ENCODE peak calls at places on chromosome 12, in six cellular contexts. K is CD8-positive, alpha-beta memory T cell; B is effector memory CD4-positive, alpha-beta T cell; Y is psoas muscle; E is SJCRH30; S is uterus. L is an unnamed sample.

GRCh38 chr12:93573552-93574223 is 1.2 kb downstream of the SOCS2 start:
- DNase-seq in K (no peak), B (no peak), Y (no peak), E (no peak), S (peak; percentile 62), L (no peak)

GRCh38 chr12:52903285-52903854 is 1.5 kb downstream of the KRT8 start:
- DNase-seq in K (peak; percentile 48), B (no peak), Y (peak; percentile 77), E (peak; percentile 78), S (peak; percentile 67), L (peak; percentile 23)

GRCh38 chr12:124625867-124626675 is 58.7 kb upstream of the NCOR2 start:
- DNase-seq in K (no peak), B (no peak), Y (peak; percentile 92), E (peak; percentile 80), S (peak; percentile 81), L (no peak)

GRCh38 chr12:40215977-40216376 is 8.8 kb upstream of the LRRK2 start:
- DNase-seq in K (no peak), B (no peak), Y (no peak), E (no peak), S (no peak), L (no peak)

GRCh38 chr12:126030573-126030972 is 965.3 kb downstream of the AACS start:
- DNase-seq in K (no peak), B (no peak), Y (no peak), E (no peak), S (no peak), L (no peak)

GRCh38 chr12:49664591-49665146 is 41.3 kb downstream of the PRPF40B start:
- DNase-seq in K (no peak), B (no peak), Y (no peak), E (peak; percentile 68), S (no peak), L (no peak)

GRCh38 chr12:88952543-88952942 is 372.3 kb upstream of the KITLG start:
- DNase-seq in K (no peak), B (no peak), Y (no peak), E (peak; percentile 47), S (no peak), L (no peak)

GRCh38 chr12:65720739-65721138 is 103.5 kb upstream of the HMGA2 start:
- DNase-seq in K (no peak), B (no peak), Y (no peak), E (no peak), S (no peak), L (no peak)

GRCh38 chr12:85424581-85425348 is 144.7 kb downstream of the ALX1 start:
- DNase-seq in K (no peak), B (no peak), Y (no peak), E (no peak), S (no peak), L (no peak)

GRCh38 chr12:138898-139534 is 72.4 kb downstream of the IQSEC3 start:
- DNase-seq in K (no peak), B (no peak), Y (no peak), E (no peak), S (no peak), L (no peak)

GRCh38 chr12:128823216-128823915 is 392 bp downstream of the SLC15A4 start:
- DNase-seq in K (no peak), B (peak; percentile 2), Y (peak; percentile 63), E (no peak), S (peak; percentile 24), L (peak; percentile 6)

GRCh38 chr12:117076410-117077372 is 22.5 kb downstream of the TESC start:
- DNase-seq in K (no peak), B (no peak), Y (no peak), E (no peak), S (no peak), L (no peak)

GRCh38 chr12:95614384-95614982 is 63.2 kb upstream of the USP44 start:
- DNase-seq in K (no peak), B (no peak), Y (no peak), E (no peak), S (no peak), L (no peak)

GRCh38 chr12:121748571-121749265 is 36.2 kb downstream of the TMEM120B start:
- DNase-seq in K (no peak), B (no peak), Y (no peak), E (no peak), S (peak; percentile 82), L (no peak)

GRCh38 chr12:91931110-91931509 is 214.5 kb downstream of the BTG1 start:
- DNase-seq in K (no peak), B (no peak), Y (no peak), E (peak; percentile 18), S (peak; percentile 36), L (no peak)

GRCh38 chr12:64660237-64661018 is 50.1 kb downstream of the RASSF3 start:
- DNase-seq in K (no peak), B (no peak), Y (no peak), E (no peak), S (no peak), L (no peak)

GRCh38 chr12:107645630-107646333 is 39.8 kb upstream of the PWP1 start:
- DNase-seq in K (no peak), B (no peak), Y (peak; percentile 57), E (peak; percentile 58), S (peak; percentile 17), L (no peak)

GRCh38 chr12:64039285-64039871 is 182.7 kb downstream of the KICS2 start:
- DNase-seq in K (no peak), B (no peak), Y (no peak), E (peak; percentile 27), S (no peak), L (no peak)

GRCh38 chr12:73950506-73950905 is 587.1 kb upstream of the ATXN7L3B start:
- DNase-seq in K (no peak), B (no peak), Y (no peak), E (no peak), S (no peak), L (no peak)

GRCh38 chr12:85036241-85036707 is at the start of the genes LRRIQ1 and TSPAN19:
- DNase-seq in K (peak; percentile 1), B (no peak), Y (peak; percentile 54), E (peak; percentile 96), S (peak; percentile 71), L (peak; percentile 6)

GRCh38 chr12:81083906-81084513 is 6.1 kb downstream of the ACSS3 start:
- DNase-seq in K (no peak), B (no peak), Y (no peak), E (no peak), S (peak; percentile 34), L (no peak)

GRCh38 chr12:62292761-62293446 is 32.7 kb downstream of the USP15 start:
- DNase-seq in K (no peak), B (no peak), Y (no peak), E (no peak), S (no peak), L (no peak)

GRCh38 chr12:54032627-54033100 is at the start of gene HOXC5:
- DNase-seq in K (peak; percentile 61), B (peak; percentile 26), Y (peak; percentile 82), E (peak; percentile 84), S (peak; percentile 62), L (no peak)

GRCh38 chr12:117020536-117021220 is 78.5 kb downstream of the TESC start:
- DNase-seq in K (no peak), B (no peak), Y (no peak), E (no peak), S (no peak), L (no peak)

GRCh38 chr12:132196038-132196872 is 52.0 kb downstream of the NOC4L start:
- DNase-seq in K (no peak), B (no peak), Y (no peak), E (no peak), S (no peak), L (no peak)

GRCh38 chr12:108580531-108580930 is 17.4 kb downstream of the TMEM119 start:
- DNase-seq in K (no peak), B (no peak), Y (no peak), E (no peak), S (peak; percentile 54), L (no peak)

GRCh38 chr12:98372340-98373018 is 142.9 kb upstream of the TMPO start:
- DNase-seq in K (no peak), B (no peak), Y (no peak), E (no peak), S (no peak), L (no peak)

GRCh38 chr12:113063396-113064350 is 7.1 kb downstream of the DTX1 start:
- DNase-seq in K (no peak), B (no peak), Y (no peak), E (no peak), S (no peak), L (no peak)

DNA sequence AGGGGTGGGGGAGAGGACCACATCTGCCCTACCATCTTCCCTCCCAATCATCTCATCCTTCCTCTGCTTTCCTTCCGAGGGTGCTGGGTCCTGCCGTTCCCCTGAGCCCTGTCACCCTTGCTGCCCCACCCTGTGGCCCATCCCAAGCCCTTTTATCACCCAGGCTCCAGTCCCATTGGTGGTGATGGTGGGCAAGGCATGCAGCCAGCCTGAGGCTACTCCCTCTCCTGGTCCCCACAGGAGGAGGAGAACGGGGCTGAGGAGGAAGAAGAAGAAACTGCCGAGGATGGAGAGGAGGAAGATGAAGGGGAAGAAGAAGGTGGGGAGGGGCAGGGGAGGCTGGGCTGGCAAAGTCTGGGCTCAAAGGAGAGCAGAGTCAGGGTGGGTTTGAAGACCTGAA is 2.6 kb upstream of the LAG3 start:
- DNase-seq in K (no peak), B (no peak), Y (no peak), E (no peak), S (no peak), L (no peak)
- H3K27ac ChIP-seq in K (no peak overlapping the region), B (no peak overlapping the region), Y (no peak overlapping the region), E (no peak overlapping the region), S (peak overlapping the region; percentile 74), L (no peak overlapping the region)

GRCh38 chr12:70837026-70837425 is 83.5 kb downstream of the PTPRR start:
- DNase-seq in K (no peak), B (no peak), Y (no peak), E (no peak), S (no peak), L (no peak)
- H3K4me3 ChIP-seq in K (no peak overlapping the region), B (no peak overlapping the region), Y (no peak overlapping the region), E (no peak overlapping the region), S (no peak overlapping the region), L (no peak overlapping the region)

GRCh38 chr12:27695556-27696292 is 523 bp upstream of the REP15 start:
- DNase-seq in K (no peak), B (no peak), Y (no peak), E (no peak), S (no peak), L (no peak)
- H3K36me3 ChIP-seq in K (no peaks in the 10 kb centered on the region), B (no peaks in the 10 kb centered on the region), Y (peaks cover 7% of the 10 kb centered on the region), E (peaks cover 25% of the 10 kb centered on the region), S (no peaks in the 10 kb centered on the region), L (no peaks in the 10 kb centered on the region)

DNA sequence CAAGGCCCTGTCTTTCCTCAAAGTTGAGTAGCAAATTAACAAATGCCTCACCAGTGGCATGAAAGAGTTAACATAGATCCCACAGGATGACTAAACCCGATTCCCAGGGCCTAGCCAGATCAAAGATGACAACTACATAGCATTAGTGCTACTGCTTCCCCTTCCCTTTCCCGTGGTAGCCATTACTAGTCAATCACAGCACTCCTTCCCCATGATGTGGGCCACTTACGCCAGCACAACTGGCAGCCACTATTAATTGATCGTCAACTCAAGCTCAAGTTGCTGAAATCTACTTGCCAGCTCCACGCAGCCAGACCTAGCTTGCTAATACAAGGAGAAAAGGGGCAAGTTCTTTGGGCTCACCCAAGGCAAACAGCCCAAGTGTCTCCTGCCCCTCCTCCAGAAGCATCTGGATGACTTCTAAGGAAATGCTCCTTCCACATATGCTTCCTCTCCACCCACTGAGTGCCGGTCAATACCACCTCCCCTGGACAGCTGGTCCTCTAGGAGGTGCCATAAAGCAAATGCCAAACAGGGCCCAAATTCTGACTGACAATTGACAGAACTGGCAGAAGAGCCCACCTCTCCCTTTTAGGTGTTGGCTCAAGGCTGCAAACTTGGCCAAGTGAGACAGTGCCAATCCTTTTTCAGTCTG is 72.6 kb downstream of the NUAK1 start:
- DNase-seq in K (no peak), B (no peak), Y (no peak), E (no peak), S (no peak), L (no peak)
- H3K27ac ChIP-seq in K (no peak overlapping the region), B (no peak overlapping the region), Y (no peak overlapping the region), E (no peak overlapping the region), S (peak overlapping the region; percentile 40), L (no peak overlapping the region)

L was measured in CD4-positive, alpha-beta memory T cell.